ENCODE peak calls at places on chromosomes 11 and 22, in seven cellular contexts. G, T, M, F, E, Y and J are unnamed samples.
A peak's percentile ranks its signal among the peaks of the same experiment; 100 is the strongest.

GRCh38 chr22:37196539-37197450 is 8.7 kb upstream of the C1QTNF6 start:
- DNase-seq in E (no peak), F (peak; percentile 91), M (no peak), T (no peak), Y (no peak), G (no peak), J (peak; percentile 76)

GRCh38 chr11:47565340-47566165 is at the start of gene PTPMT1:
- DNase-seq in Y (peak; percentile 48), F (peak; percentile 91), G (peak; percentile 74), T (peak; percentile 90), E (no peak), M (peak; percentile 59), J (peak; percentile 79)

GRCh38 chr22:20245577-20246367 is 22.3 kb downstream of the RTN4R start:
- DNase-seq in T (no peak), G (no peak), E (no peak), M (no peak), Y (no peak), F (no peak), J (no peak)

GRCh38 chr11:126355926-126356897 is 726 bp downstream of the ST3GAL4 start:
- DNase-seq in Y (no peak), T (peak; percentile 47), E (peak; percentile 65), G (peak; percentile 44), M (no peak), F (no peak), J (peak; percentile 41)

GRCh38 chr22:47837703-47838102 is 1075.3 kb downstream of the TBC1D22A start:
- DNase-seq in G (no peak), E (no peak), M (no peak), Y (peak; percentile 4), T (no peak), F (no peak), J (peak; percentile 11)

GRCh38 chr11:97746832-97747231 is 1273.9 kb upstream of the CNTN5 start:
- DNase-seq in G (no peak), E (no peak), T (no peak), M (no peak), F (no peak), Y (no peak), J (no peak)

GRCh38 chr22:39384750-39385480 is 14.7 kb upstream of the TAB1 start:
- DNase-seq in Y (no peak), M (no peak), T (no peak), G (no peak), F (no peak), E (no peak), J (peak; percentile 35)

GRCh38 chr11:102287963-102288744 is 29.1 kb upstream of the BIRC3 start:
- DNase-seq in M (peak; percentile 73), F (no peak), G (peak; percentile 49), T (peak; percentile 75), E (no peak), Y (peak; percentile 67), J (peak; percentile 81)

GRCh38 chr22:19035474-19036228 is 86.6 kb downstream of the DGCR2 start:
- DNase-seq in E (no peak), T (no peak), Y (no peak), F (peak; percentile 22), G (no peak), M (no peak), J (no peak)

GRCh38 chr11:27505781-27506180 is 788 bp downstream of the LIN7C start:
- DNase-seq in M (no peak), F (no peak), E (no peak), G (no peak), T (no peak), Y (no peak), J (no peak)

GRCh38 chr11:69394902-69395690 is 86.4 kb upstream of the LINC01488 start:
- DNase-seq in G (no peak), T (no peak), F (no peak), Y (no peak), E (no peak), M (no peak), J (no peak)

GRCh38 chr11:123362941-123363340 is 67.1 kb upstream of the GRAMD1B start:
- DNase-seq in G (no peak), Y (no peak), T (no peak), F (no peak), E (no peak), M (no peak), J (no peak)

GRCh38 chr11:64900263-64900678 is 16.7 kb downstream of the ATG2A start:
- DNase-seq in T (peak; percentile 80), Y (no peak), E (no peak), M (peak; percentile 78), F (no peak), G (no peak), J (peak; percentile 89)

GRCh38 chr11:133905677-133906156 is 51.1 kb downstream of the IGSF9B start:
- DNase-seq in T (no peak), G (no peak), M (no peak), Y (no peak), E (no peak), F (no peak), J (no peak)

GRCh38 chr11:68813778-68814177 is 27.9 kb downstream of the CPT1A start:
- DNase-seq in M (no peak), T (no peak), E (no peak), G (no peak), F (no peak), Y (no peak), J (no peak)

GRCh38 chr22:30717331-30717921 is 22.8 kb downstream of the OSBP2 start:
- DNase-seq in E (no peak), G (no peak), F (no peak), M (no peak), T (no peak), Y (no peak), J (peak; percentile 67)

GRCh38 chr22:49763138-49763537 is 64.5 kb downstream of the BRD1 start:
- DNase-seq in G (no peak), Y (no peak), E (no peak), M (no peak), F (no peak), T (no peak), J (no peak)

GRCh38 chr11:124612567-124613245 is 1.5 kb downstream of the PANX3 start:
- DNase-seq in E (no peak), T (no peak), M (no peak), Y (no peak), G (no peak), F (no peak), J (peak; percentile 13)

GRCh38 chr11:38648597-38648996 is 2050.6 kb upstream of the RAG2 start:
- DNase-seq in G (no peak), T (no peak), F (no peak), Y (no peak), E (no peak), M (no peak), J (peak; percentile 42)

GRCh38 chr11:64040684-64041267 is 5.0 kb downstream of the FLRT1 start:
- DNase-seq in G (no peak), T (no peak), Y (no peak), F (no peak), M (no peak), E (no peak), J (no peak)

GRCh38 chr22:32811788-32812187 is 10.3 kb downstream of the TIMP3 start:
- DNase-seq in G (no peak), M (no peak), Y (no peak), T (no peak), E (no peak), F (no peak), J (no peak)

GRCh38 chr11:126499124-126499752 is 143.8 kb downstream of the ST3GAL4 start:
- DNase-seq in M (no peak), T (no peak), G (no peak), F (peak; percentile 37), E (no peak), Y (no peak), J (no peak)

GRCh38 chr11:83159901-83160865 is 3.3 kb downstream of the PCF11 start:
- DNase-seq in E (no peak), F (no peak), T (no peak), Y (no peak), M (peak; percentile 16), G (no peak), J (peak; percentile 95)

GRCh38 chr22:26904483-26904882 is 247.1 kb downstream of the MIAT start:
- DNase-seq in G (no peak), F (no peak), M (no peak), T (no peak), E (no peak), Y (no peak), J (no peak)

GRCh38 chr22:43862074-43862881 is at the start of gene SULT4A1:
- DNase-seq in G (no peak), F (no peak), T (no peak), E (no peak), M (no peak), Y (no peak), J (peak; percentile 30)

GRCh38 chr22:38490915-38491314 is 15.2 kb downstream of the DDX17 start:
- DNase-seq in F (no peak), M (no peak), E (no peak), G (no peak), Y (no peak), T (no peak), J (no peak)

GRCh38 chr22:42964994-42965699 is 49.8 kb downstream of the PACSIN2 start:
- DNase-seq in M (no peak), T (peak; percentile 61), F (no peak), E (no peak), G (no peak), Y (no peak), J (peak; percentile 61)

GRCh38 chr11:112017538-112017937 is 7.7 kb upstream of the DLAT start:
- DNase-seq in E (no peak), M (no peak), Y (no peak), F (no peak), G (no peak), T (no peak), J (no peak)

GRCh38 chr11:72244317-72245231 is 598 bp upstream of the PHOX2A start:
- DNase-seq in M (no peak), E (no peak), T (peak; percentile 37), F (no peak), Y (no peak), G (no peak), J (no peak)

GRCh38 chr11:35058318-35058717 is 80.7 kb upstream of the CD44 start:
- DNase-seq in M (no peak), Y (no peak), F (no peak), E (no peak), T (no peak), G (no peak), J (no peak)